ENCODE peak calls at places on chromosome 17, in ten cellular contexts. R, L, V, O, E, Q, G, I, N and S are unnamed samples.

GRCh38 chr17:19022747-19023146 is 18.2 kb upstream of the FAM83G start:
- DNase-seq in Q (no peak), G (no peak), E (no peak), O (no peak), I (no peak), R (no peak), L (peak), N (no peak), V (peak), S (no peak)

GRCh38 chr17:61856078-61856477 is 7.2 kb downstream of the BRIP1 start:
- DNase-seq in V (no peak), Q (no peak), E (no peak), N (no peak), R (no peak), G (no peak), I (no peak), L (no peak), O (no peak), S (no peak)

GRCh38 chr17:74697477-74697876 is 15.2 kb downstream of the CD300LF start:
- DNase-seq in L (no peak), E (no peak), I (no peak), V (no peak), Q (no peak), O (no peak), R (no peak), G (no peak), N (no peak), S (no peak)

GRCh38 chr17:74960739-74961342 is 11.7 kb downstream of the HID1 start:
- DNase-seq in V (no peak), Q (peak), R (peak), E (peak), L (peak), I (peak), G (peak), O (no peak), N (peak), S (no peak)

GRCh38 chr17:6208608-6209180 is 138.5 kb downstream of the WSCD1 start:
- DNase-seq in L (no peak), I (no peak), Q (no peak), G (no peak), O (no peak), R (no peak), E (no peak), N (no peak), V (no peak), S (no peak)

GRCh38 chr17:30922235-30922993 is 669 bp downstream of the ADAP2 start:
- DNase-seq in Q (peak), L (no peak), G (no peak), R (peak), O (peak), N (no peak), V (peak), E (no peak), I (no peak), S (no peak)

GRCh38 chr17:19800571-19800970 is 52.5 kb upstream of the ALDH3A1 start:
- DNase-seq in E (no peak), L (no peak), R (no peak), I (no peak), V (no peak), Q (no peak), G (no peak), N (no peak), O (no peak), S (no peak)

GRCh38 chr17:61135782-61136181 is 263.9 kb upstream of the TBX2 start:
- DNase-seq in V (peak), O (no peak), Q (no peak), G (no peak), N (no peak), E (no peak), I (no peak), R (no peak), L (no peak), S (no peak)

GRCh38 chr17:17749921-17750320 is 68.7 kb downstream of the RAI1 start:
- DNase-seq in O (peak), N (peak), L (peak), E (peak), I (no peak), V (no peak), Q (peak), R (peak), G (peak), S (no peak)

GRCh38 chr17:7446669-7447068 is 1.8 kb downstream of the CHRNB1 start:
- DNase-seq in I (no peak), N (no peak), E (no peak), O (no peak), G (no peak), Q (no peak), L (no peak), V (no peak), R (no peak), S (no peak)

GRCh38 chr17:7445011-7445927 is at the start of gene CHRNB1:
- DNase-seq in V (peak), E (no peak), I (no peak), O (peak), G (peak), R (peak), N (peak), Q (peak), L (peak), S (no peak)

GRCh38 chr17:7444682-7445010 is 215 bp upstream of the CHRNB1 start:
- DNase-seq in G (no peak), E (no peak), Q (no peak), L (no peak), I (no peak), R (no peak), N (no peak), O (no peak), V (no peak), S (no peak)

GRCh38 chr17:7443499-7444485 is 1.1 kb upstream of the CHRNB1 start:
- DNase-seq in L (no peak), G (no peak), O (no peak), N (no peak), I (peak), Q (peak), V (no peak), R (no peak), E (peak), S (no peak)

DNA sequence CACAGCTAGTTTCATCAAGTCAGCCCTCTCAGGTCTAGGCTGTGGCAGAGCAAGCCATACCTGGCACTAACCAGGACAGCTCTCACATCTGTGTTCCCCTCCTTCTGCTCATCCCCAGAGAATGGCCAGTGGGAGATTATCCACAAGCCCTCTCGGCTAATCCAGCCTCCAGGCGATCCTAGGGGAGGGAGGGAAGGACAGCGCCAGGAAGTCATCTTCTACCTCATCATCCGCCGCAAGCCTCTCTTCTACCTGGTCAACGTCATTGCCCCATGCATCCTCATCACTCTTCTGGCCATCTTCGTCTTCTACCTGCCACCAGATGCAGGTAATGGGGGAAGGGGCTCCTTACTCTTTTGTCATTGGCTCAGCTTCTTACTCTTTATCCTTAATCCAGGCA is 3.6 kb downstream of the CHRNB1 start:
- DNase-seq in N (no peak), L (no peak), V (no peak), G (no peak), Q (no peak), O (no peak), E (no peak), R (no peak), I (no peak), S (no peak)
- TF ChIP-seq CTCF in N (no peak), L (no peak), V (no peak), G (no peak), Q (no peak), O (no peak), E (no peak), R (no peak), I (no peak), S (no peak)

GRCh38 chr17:29293890-29294579 is at the start of gene NUFIP2:
- DNase-seq in G (peak), R (peak), Q (peak), O (peak), L (peak), N (peak), V (peak), I (peak), E (peak), S (peak)
- TF ChIP-seq CTCF in G (no peak), R (no peak), Q (no peak), O (peak), L (no peak), N (no peak), V (no peak), I (no peak), E (no peak), S (no peak)

GRCh38 chr17:37358830-37359681 is 16.7 kb upstream of the C17orf78 start:
- DNase-seq in V (peak), E (peak), L (peak), N (peak), O (peak), Q (peak), I (peak), R (peak), G (peak), S (no peak)
- TF ChIP-seq CTCF in V (peak), E (no peak), L (no peak), N (peak), O (peak), Q (peak), I (peak), R (no peak), G (peak), S (no peak)

DNA sequence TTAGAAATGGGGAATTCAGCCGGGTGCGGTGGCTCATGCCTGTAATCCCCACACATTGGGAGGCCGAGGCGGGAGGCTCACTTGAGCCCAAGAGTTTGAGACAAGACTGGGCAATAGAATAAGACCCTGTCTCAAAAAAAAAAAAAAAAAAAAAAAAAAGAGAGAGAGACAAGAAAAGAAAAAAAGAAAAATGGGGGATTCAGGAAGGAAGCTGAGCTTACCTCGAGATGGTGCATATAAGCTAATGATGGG is 150.8 kb upstream of the RPH3AL start:
- DNase-seq in O (no peak), E (no peak), I (no peak), V (no peak), G (no peak), Q (no peak), N (no peak), R (no peak), L (no peak), S (no peak)
- TF ChIP-seq CTCF in O (no peak), E (no peak), I (no peak), V (no peak), G (no peak), Q (no peak), N (no peak), R (no peak), L (no peak), S (no peak)

GRCh38 chr17:58254803-58255202 is 16.4 kb downstream of the LPO start:
- DNase-seq in I (no peak), N (no peak), G (no peak), R (no peak), E (no peak), Q (no peak), V (no peak), O (no peak), L (no peak), S (no peak)
- TF ChIP-seq CTCF in I (peak), N (no peak), G (peak), R (no peak), E (no peak), Q (no peak), V (no peak), O (no peak), L (no peak), S (no peak)

GRCh38 chr17:57403241-57403640 is 146.9 kb downstream of the MSI2 start:
- DNase-seq in N (no peak), G (no peak), O (no peak), V (no peak), I (no peak), R (no peak), Q (no peak), E (no peak), L (no peak), S (no peak)
- TF ChIP-seq CTCF in N (no peak), G (no peak), O (no peak), V (no peak), I (no peak), R (no peak), Q (no peak), E (no peak), L (no peak), S (no peak)

DNA sequence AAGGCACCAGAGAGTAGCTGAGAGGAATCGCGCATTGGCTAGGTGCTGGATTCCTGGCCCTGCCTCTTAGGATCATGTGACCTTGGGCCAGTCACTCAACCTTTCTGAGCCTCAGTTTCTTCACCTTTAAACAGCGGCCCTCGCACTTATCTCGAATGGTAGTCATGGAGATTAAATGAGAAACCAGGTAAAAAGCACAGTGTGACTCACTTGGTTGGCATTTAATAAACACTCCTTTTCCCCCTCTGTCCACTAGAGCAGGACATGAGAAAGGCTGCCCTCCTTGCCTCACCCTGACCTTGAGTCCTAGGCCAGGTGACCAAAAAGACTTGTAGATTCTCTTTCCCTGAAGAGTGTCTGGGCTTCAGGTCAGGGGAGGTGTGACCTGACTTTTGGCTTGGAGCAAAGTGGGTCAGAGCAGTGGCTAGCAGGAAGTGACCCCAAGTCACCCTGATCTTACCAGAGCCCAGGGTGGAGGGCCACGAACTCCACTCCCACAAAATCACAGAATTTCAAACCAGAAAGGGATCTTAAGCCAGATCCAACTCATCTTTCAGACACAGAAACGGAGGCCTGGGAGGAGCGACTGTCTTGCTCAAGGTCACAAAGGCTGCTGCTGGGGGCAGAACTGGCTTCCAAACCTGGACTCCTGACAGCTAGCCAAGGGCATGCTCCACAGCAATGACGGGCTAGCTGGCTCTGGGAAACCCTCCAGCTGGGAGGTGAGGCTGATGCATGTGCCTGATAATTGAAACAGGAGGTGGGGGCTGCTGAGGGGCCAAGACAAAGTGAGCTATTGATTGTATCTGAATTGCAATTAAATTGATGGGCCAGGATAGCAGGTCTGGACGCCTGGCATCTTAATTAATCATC is 65.2 kb downstream of the PIPOX start:
- DNase-seq in G (peak), E (no peak), O (peak), Q (no peak), I (peak), R (no peak), V (peak), N (no peak), L (no peak), S (no peak)
- TF ChIP-seq CTCF in G (no peak), E (no peak), O (no peak), Q (peak), I (no peak), R (no peak), V (no peak), N (no peak), L (no peak), S (no peak)

GRCh38 chr17:66762276-66762675 is 72.6 kb upstream of the CACNG5 start:
- DNase-seq in I (no peak), V (no peak), L (no peak), Q (no peak), R (no peak), O (no peak), G (no peak), N (no peak), E (no peak), S (no peak)

GRCh38 chr17:66760324-66760723 is 74.6 kb upstream of the CACNG5 start:
- DNase-seq in O (no peak), E (no peak), L (no peak), I (no peak), Q (no peak), G (no peak), N (no peak), V (no peak), R (no peak), S (no peak)

GRCh38 chr17:66763056-66763455 is 71.9 kb upstream of the CACNG5 start:
- DNase-seq in O (no peak), E (no peak), L (no peak), G (no peak), R (no peak), I (no peak), V (no peak), Q (no peak), N (no peak), S (no peak)

GRCh38 chr17:66767164-66767933 is 67.6 kb upstream of the CACNG5 start:
- DNase-seq in E (no peak), V (no peak), R (no peak), O (no peak), Q (no peak), I (no peak), L (no peak), N (no peak), G (no peak), S (no peak)

GRCh38 chr17:66764559-66764958 is 70.4 kb upstream of the CACNG5 start:
- DNase-seq in L (no peak), N (no peak), I (no peak), V (no peak), Q (no peak), R (no peak), G (no peak), O (no peak), E (no peak), S (no peak)
- TF ChIP-seq CTCF in L (no peak), N (no peak), I (no peak), V (no peak), Q (no peak), R (no peak), G (no peak), O (no peak), E (no peak), S (no peak)

DNA sequence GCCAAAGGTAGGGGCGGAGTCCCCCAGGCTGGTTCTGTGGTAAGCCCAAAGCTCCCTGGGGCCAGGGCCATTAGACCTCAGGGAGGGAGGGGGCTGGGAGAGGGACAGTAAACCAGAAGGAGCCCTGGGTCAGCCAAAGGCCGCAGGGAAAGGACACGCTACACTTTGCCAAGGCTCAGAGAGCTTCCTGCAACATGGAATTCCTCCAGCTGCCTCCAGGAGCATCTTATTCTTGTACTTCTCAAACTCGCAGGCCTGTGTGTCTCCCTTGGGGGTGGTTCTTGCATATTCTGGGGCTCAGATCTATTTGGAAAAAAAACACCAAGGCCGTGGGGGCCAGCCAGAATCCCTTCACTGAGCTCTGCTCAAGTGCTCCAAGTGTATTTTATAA is 25.1 kb downstream of the AKAP1 start:
- DNase-seq in R (no peak), L (no peak), E (no peak), I (no peak), Q (no peak), V (peak), N (no peak), O (peak), G (no peak), S (no peak)
- TF ChIP-seq CTCF in R (no peak), L (no peak), E (no peak), I (peak), Q (no peak), V (no peak), N (no peak), O (no peak), G (no peak), S (no peak)

DNA sequence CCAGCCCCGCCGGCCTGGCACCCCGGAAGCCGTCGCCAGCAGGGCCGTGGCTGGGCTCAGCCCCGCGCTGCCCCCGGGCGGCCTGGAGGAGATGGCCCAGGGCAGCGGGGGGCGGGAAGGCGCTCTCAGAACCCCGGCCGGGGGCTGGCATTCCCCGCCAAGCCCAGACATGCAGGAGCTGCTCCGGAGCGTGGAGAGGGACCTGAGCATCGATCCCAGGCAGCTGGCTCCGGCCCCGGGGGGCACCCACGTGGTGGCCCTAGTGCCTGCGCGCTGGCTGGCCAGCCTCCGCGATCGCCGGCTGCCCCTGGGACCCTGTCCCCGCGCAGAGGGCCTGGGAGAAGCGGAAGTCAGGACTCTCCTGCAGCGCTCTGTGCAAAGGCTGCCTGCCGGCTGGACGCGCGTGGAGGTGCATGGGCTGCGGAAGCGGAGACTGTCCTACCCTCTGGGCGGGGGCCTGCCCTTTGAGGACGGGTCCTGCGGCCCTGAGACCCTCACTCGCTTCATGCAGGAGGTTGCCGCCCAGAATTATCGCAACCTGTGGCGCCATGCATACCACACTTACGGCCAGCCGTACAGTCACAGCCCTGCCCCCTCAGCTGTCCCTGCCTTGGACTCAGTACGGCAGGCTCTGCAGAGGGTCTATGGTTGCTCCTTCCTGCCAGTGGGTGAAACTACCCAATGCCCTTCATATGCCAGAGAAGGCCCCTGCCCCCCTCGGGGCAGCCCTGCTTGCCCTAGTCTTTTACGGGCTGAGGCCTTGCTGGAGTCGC is 551 bp downstream of the WDR81 start:
- DNase-seq in R (no peak), L (no peak), G (no peak), I (no peak), N (peak), O (no peak), V (peak), Q (no peak), E (no peak), S (no peak)
- TF ChIP-seq CTCF in R (no peak), L (no peak), G (peak), I (no peak), N (no peak), O (peak), V (peak), Q (no peak), E (no peak), S (no peak)